ENCODE peak calls at places on chromosome 15, in six cellular contexts. P is K562, F is GM12878, N is HepG2, I is GM12891, Z is H1. B is an unnamed sample.

GRCh38 chr15:78540955-78541743 is 905 bp downstream of the PSMA4 start:
- DNase-seq in P (no peak), N (no peak), I (no peak), F (no peak), Z (no peak), B (no peak)

GRCh38 chr15:39756806-39757522 is 25.7 kb downstream of the FSIP1 start:
- DNase-seq in I (no peak), N (peak), F (no peak), Z (no peak), P (peak), B (no peak)

GRCh38 chr15:71800190-71800589 is 10.2 kb upstream of the NR2E3 start:
- DNase-seq in I (no peak), P (no peak), F (no peak), N (no peak), Z (no peak), B (no peak)

GRCh38 chr15:80929225-80929624 is 60.4 kb downstream of the MESD start:
- DNase-seq in F (no peak), N (no peak), Z (no peak), P (no peak), I (no peak), B (no peak)

GRCh38 chr15:29322407-29322806 is 52.8 kb upstream of the NSMCE3 start:
- DNase-seq in P (no peak), F (no peak), N (no peak), Z (no peak), I (no peak), B (no peak)

GRCh38 chr15:44706946-44707636 is 4.0 kb downstream of the PATL2 start:
- DNase-seq in F (no peak), Z (no peak), P (no peak), I (no peak), N (no peak), B (no peak)

GRCh38 chr15:82135645-82136044 is 89.8 kb upstream of the MEX3B start:
- DNase-seq in I (no peak), Z (no peak), N (no peak), F (no peak), P (no peak), B (no peak)

GRCh38 chr15:78810003-78810376 is 1.3 kb downstream of the ADAMTS7 start:
- DNase-seq in I (no peak), N (no peak), Z (no peak), F (no peak), P (no peak), B (no peak)

GRCh38 chr15:95845862-95846515 is 484.5 kb upstream of the NR2F2 start:
- DNase-seq in F (no peak), Z (no peak), N (no peak), P (no peak), I (no peak), B (no peak)

GRCh38 chr15:47273817-47274216 is 443.5 kb upstream of the SEMA6D start:
- DNase-seq in N (no peak), F (no peak), P (no peak), Z (no peak), I (no peak), B (no peak)

GRCh38 chr15:82966671-82967071 is 14.2 kb upstream of the HOMER2 start:
- DNase-seq in F (peak), N (no peak), Z (no peak), I (no peak), P (no peak), B (no peak)

GRCh38 chr15:70421197-70421482 is 323.4 kb upstream of the TLE3 start:
- DNase-seq in I (no peak), Z (no peak), P (no peak), F (no peak), N (peak), B (no peak)

GRCh38 chr15:87155771-87156170 is 1076.1 kb downstream of the AGBL1 start:
- DNase-seq in I (no peak), P (no peak), F (no peak), Z (no peak), N (no peak), B (no peak)

GRCh38 chr15:40080104-40080503 is 28.6 kb downstream of the BMF start:
- DNase-seq in P (no peak), N (no peak), F (no peak), I (no peak), Z (no peak), B (no peak)

GRCh38 chr15:41860049-41860828 is 21.6 kb downstream of the PLA2G4B start:
- DNase-seq in Z (no peak), F (no peak), N (peak), P (no peak), I (no peak), B (no peak)

GRCh38 chr15:80404057-80404718 is at the start of gene ARNT2:
- DNase-seq in N (no peak), Z (peak), P (no peak), F (no peak), I (peak), B (peak)

GRCh38 chr15:87689716-87690115 is 566.8 kb downstream of the NTRK3 start:
- DNase-seq in Z (no peak), F (no peak), P (no peak), N (no peak), I (no peak), B (no peak)

GRCh38 chr15:70284438-70285214 is 186.9 kb upstream of the TLE3 start:
- DNase-seq in I (no peak), Z (no peak), F (no peak), N (no peak), P (no peak), B (no peak)

GRCh38 chr15:36883705-36884355 is 216.5 kb downstream of the MEIS2 start:
- DNase-seq in I (peak), P (peak), N (peak), Z (peak), F (peak), B (peak)

GRCh38 chr15:82146990-82147461 is 101.2 kb upstream of the MEX3B start:
- DNase-seq in P (peak), I (no peak), Z (no peak), F (no peak), N (peak), B (no peak)

GRCh38 chr15:22811640-22812039 is 25.2 kb downstream of the NIPA1 start:
- DNase-seq in P (no peak), I (no peak), N (peak), F (no peak), Z (no peak), B (no peak)

GRCh38 chr15:88606437-88606794 is 14.7 kb upstream of the AEN start:
- DNase-seq in P (no peak), N (no peak), I (no peak), F (no peak), Z (no peak), B (no peak)

GRCh38 chr15:62752687-62753517 is 289.6 kb upstream of the TPM1 start:
- DNase-seq in Z (no peak), N (no peak), I (no peak), P (no peak), F (no peak), B (no peak)

GRCh38 chr15:80105193-80105984 is 45.9 kb downstream of the ZFAND6 start:
- DNase-seq in P (no peak), I (no peak), F (no peak), N (no peak), Z (no peak), B (no peak)

GRCh38 chr15:34252545-34252944 is 27.7 kb downstream of the EMC4 start:
- DNase-seq in I (no peak), N (no peak), F (no peak), P (peak), Z (no peak), B (no peak)

GRCh38 chr15:57527382-57528091 is 64.2 kb upstream of the MYZAP start:
- DNase-seq in P (peak), N (peak), Z (peak), I (peak), F (peak), B (peak)

GRCh38 chr15:66760968-66761722 is 59.1 kb downstream of the SMAD6 start:
- DNase-seq in F (no peak), P (no peak), I (no peak), Z (no peak), N (no peak), B (no peak)

GRCh38 chr15:60385620-60386552 is 11.9 kb downstream of the ANXA2 start:
- DNase-seq in I (no peak), Z (no peak), N (no peak), P (no peak), F (no peak), B (no peak)

GRCh38 chr15:29124581-29125381 is 144.8 kb downstream of the NSMCE3 start:
- DNase-seq in P (no peak), N (no peak), Z (no peak), F (no peak), I (no peak), B (no peak)

GRCh38 chr15:48363474-48363873 is 32.2 kb downstream of the DUT start:
- DNase-seq in F (no peak), I (no peak), N (no peak), P (no peak), Z (no peak), B (no peak)
- TF ChIP-seq TAF1 in F (no peak), I (no peak), N (no peak), P (no peak), Z (no peak), B (no peak)

GRCh38 chr15:100472015-100472414 is 56.7 kb downstream of the CERS3 start:
- DNase-seq in Z (no peak), I (no peak), N (no peak), F (no peak), P (no peak), B (no peak)
- TF ChIP-seq POLR2AphosphoS5 in Z (no peak), I (no peak), N (no peak), F (no peak), P (no peak), B (no peak)

GRCh38 chr15:84600687-84601554 is at the start of gene ZSCAN2:
- DNase-seq in F (peak), I (peak), Z (peak), N (peak), P (peak), B (peak)
- TF ChIP-seq POLR2A in F (peak), I (no peak), Z (peak), N (peak), P (peak), B (peak)

DNA sequence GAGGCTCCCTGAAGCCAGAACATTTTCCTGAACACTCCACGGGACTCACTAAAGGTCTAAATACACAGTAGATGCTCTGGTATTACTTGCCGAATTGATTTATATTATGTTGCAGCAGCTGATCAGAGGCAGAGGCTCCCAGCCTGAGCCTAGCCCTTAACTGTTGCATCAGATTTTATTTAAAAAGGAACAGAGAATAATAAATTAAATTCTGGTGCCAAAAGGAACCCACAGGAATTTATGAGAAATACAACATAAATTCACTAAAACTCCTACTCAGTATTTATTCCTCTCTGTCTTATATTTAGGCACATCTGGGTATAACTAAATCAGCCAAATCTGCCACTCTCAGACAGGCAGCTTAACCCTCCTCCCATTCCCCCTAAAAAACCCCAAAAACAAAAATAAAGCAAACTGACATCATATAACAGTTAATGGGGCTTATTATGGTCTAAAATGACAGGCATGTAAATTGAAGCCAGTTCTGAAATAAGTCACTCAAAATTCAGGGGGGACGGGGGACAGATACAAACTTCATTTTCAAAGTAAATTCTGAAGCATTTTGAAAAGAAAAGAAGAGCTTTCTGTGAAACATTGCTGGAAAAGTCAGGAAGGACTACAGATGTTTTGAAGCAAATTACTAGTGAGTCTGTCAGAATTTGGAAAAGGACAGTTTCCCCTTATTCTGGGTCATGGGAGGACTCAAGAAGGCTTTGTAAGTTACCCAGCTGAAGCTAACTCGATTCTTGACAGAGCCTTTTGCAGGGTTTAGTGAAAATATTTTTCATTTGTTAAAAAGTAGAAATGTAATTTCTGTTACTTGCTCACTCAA is 53.8 kb upstream of the CORO2B start:
- DNase-seq in Z (no peak), F (no peak), P (no peak), I (no peak), N (no peak), B (no peak)
- TF ChIP-seq TAF1 in Z (no peak), F (no peak), P (no peak), I (no peak), N (no peak), B (no peak)

DNA sequence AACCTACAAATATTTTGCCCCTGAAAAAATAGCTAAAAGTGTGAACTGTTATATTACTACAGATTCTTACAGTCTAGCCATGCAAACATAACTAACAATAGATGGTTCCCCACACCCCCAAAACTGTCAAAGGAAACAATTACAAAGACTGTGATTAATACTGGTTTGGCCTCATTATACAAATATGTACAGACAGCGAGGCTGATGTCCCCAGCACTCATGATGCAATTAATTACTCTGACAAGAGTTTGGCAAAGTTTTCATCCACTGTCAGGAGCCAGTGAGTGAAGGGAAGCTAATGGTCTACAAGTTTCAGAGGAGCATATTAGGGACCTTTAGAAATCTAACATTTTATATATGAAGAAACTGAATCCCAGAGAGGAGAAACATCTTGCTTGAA is 61.0 kb downstream of the HMG20A start:
- DNase-seq in Z (no peak), I (no peak), N (no peak), F (no peak), P (no peak), B (no peak)
- TF ChIP-seq POLR2AphosphoS5 in Z (no peak), I (no peak), N (no peak), F (no peak), P (no peak), B (no peak)

GRCh38 chr15:30903497-30904187 is at the start of gene FAN1:
- DNase-seq in F (peak), I (peak), N (peak), Z (peak), P (peak), B (peak)
- TF ChIP-seq POLR2A in F (peak), I (peak), N (peak), Z (peak), P (peak), B (peak)

GRCh38 chr15:31098491-31098917 is 3.0 kb downstream of the TRPM1 start:
- DNase-seq in I (no peak), P (no peak), N (no peak), Z (no peak), F (no peak), B (no peak)
- TF ChIP-seq TAF1 in I (no peak), P (no peak), N (no peak), Z (no peak), F (no peak), B (no peak)

DNA sequence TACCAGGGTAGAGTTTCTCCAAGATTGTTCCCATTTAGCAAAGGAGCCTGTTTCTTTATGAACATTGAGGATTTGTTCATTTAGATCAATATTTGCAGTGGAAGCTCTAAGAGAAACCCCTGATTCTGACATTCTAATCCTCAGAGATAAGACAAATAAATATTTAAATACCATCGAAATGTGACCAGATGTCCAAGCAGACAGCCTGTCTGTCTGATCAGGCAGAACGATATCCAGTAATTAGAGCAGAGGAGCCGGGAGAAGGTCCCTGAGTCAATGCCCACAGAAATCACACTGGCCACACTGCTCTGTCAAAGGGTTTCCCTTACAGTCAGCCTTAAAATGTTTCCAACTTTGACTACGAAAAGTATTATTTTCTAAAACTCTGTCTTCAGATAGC is 15.7 kb upstream of the ARPIN start:
- DNase-seq in I (no peak), N (peak), Z (no peak), P (no peak), F (no peak), B (no peak)
- TF ChIP-seq POLR2AphosphoS5 in I (no peak), N (no peak), Z (no peak), P (no peak), F (no peak), B (no peak)

B was measured in GM12892.